ENCODE peak calls at places on chromosomes 7 and 10, in five cellular contexts. One of them, this sample, is unnamed.

GRCh38 chr7:104779888-104780287 is 234.1 kb upstream of the KMT2E start:
- DNase-seq in heart right ventricle: no peak
- DNase-seq in heart left ventricle: no peak
- DNase-seq in keratinocyte: no peak
- DNase-seq in IMR-90: no peak
- DNase-seq in this sample: no peak

GRCh38 chr7:671415-672042 is 55.0 kb upstream of the DNAAF5 start:
- DNase-seq in heart right ventricle: no peak
- DNase-seq in keratinocyte: no peak
- DNase-seq in IMR-90: no peak
- DNase-seq in heart left ventricle: no peak
- DNase-seq in this sample: no peak

GRCh38 chr10:15897282-15897681 is 37.0 kb upstream of the MINDY3 start:
- DNase-seq in heart left ventricle: no peak
- DNase-seq in keratinocyte: no peak
- DNase-seq in IMR-90: peak; percentile 33
- DNase-seq in heart right ventricle: no peak
- DNase-seq in this sample: peak; percentile 22

GRCh38 chr10:102280397-102281015 is 35.2 kb downstream of the GBF1 start:
- DNase-seq in keratinocyte: no peak
- DNase-seq in IMR-90: peak; percentile 21
- DNase-seq in heart right ventricle: no peak
- DNase-seq in heart left ventricle: peak; percentile 61
- DNase-seq in this sample: no peak

GRCh38 chr10:58773351-58773750 is 260.7 kb downstream of the BICC1 start:
- DNase-seq in heart right ventricle: no peak
- DNase-seq in heart left ventricle: no peak
- DNase-seq in keratinocyte: no peak
- DNase-seq in IMR-90: peak; percentile 48
- DNase-seq in this sample: no peak

GRCh38 chr7:43761382-43761781 is 2.9 kb downstream of the BLVRA start:
- DNase-seq in IMR-90: no peak
- DNase-seq in heart left ventricle: no peak
- DNase-seq in heart right ventricle: no peak
- DNase-seq in keratinocyte: no peak
- DNase-seq in this sample: no peak

GRCh38 chr10:124725791-124726190 is 18.4 kb downstream of the FAM53B start:
- DNase-seq in IMR-90: no peak
- DNase-seq in heart left ventricle: no peak
- DNase-seq in keratinocyte: no peak
- DNase-seq in heart right ventricle: no peak
- DNase-seq in this sample: no peak

GRCh38 chr10:60611291-60611747 is 167.0 kb upstream of the CDK1 start:
- DNase-seq in keratinocyte: peak; percentile 61
- DNase-seq in heart left ventricle: no peak
- DNase-seq in heart right ventricle: no peak
- DNase-seq in IMR-90: peak; percentile 71
- DNase-seq in this sample: peak; percentile 74

GRCh38 chr7:115235075-115235474 is 313.2 kb downstream of the MDFIC start:
- DNase-seq in heart left ventricle: no peak
- DNase-seq in IMR-90: no peak
- DNase-seq in keratinocyte: no peak
- DNase-seq in heart right ventricle: no peak
- DNase-seq in this sample: no peak

GRCh38 chr10:124892905-124893304 is 49.0 kb upstream of the ZRANB1 start:
- DNase-seq in heart left ventricle: no peak
- DNase-seq in IMR-90: no peak
- DNase-seq in heart right ventricle: no peak
- DNase-seq in keratinocyte: no peak
- DNase-seq in this sample: no peak

GRCh38 chr10:73744690-73744994 is 470 bp downstream of the SEC24C start:
- DNase-seq in IMR-90: peak; percentile 58
- DNase-seq in heart left ventricle: no peak
- DNase-seq in keratinocyte: no peak
- DNase-seq in heart right ventricle: no peak
- DNase-seq in this sample: no peak

GRCh38 chr7:36011588-36011965 is 141.5 kb upstream of the EEPD1 start:
- DNase-seq in heart right ventricle: no peak
- DNase-seq in keratinocyte: no peak
- DNase-seq in IMR-90: no peak
- DNase-seq in heart left ventricle: no peak
- DNase-seq in this sample: no peak

GRCh38 chr10:67629461-67629971 is 66.5 kb downstream of the CTNNA3 start:
- DNase-seq in heart left ventricle: no peak
- DNase-seq in IMR-90: peak; percentile 57
- DNase-seq in keratinocyte: no peak
- DNase-seq in heart right ventricle: no peak
- DNase-seq in this sample: no peak

DNA sequence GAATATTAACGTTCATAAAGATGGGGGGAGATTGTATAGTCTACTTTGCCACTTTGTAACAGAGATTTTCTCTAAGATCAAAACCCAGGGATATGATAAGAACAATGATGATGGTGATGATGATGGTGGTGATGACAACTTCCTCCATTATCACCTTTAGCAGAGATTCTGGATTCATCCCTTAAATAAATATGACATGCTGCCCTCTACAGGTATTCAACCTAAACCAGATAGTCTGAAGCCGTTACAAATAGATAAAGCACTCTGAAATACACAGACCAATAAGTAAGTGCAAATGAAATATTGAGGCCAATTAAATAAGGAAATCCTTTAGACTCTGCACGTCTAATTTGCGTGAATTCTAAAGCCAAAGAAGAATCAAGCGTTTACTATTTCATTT is 211.5 kb downstream of the CREB5 start:
- DNase-seq in heart right ventricle: no peak
- DNase-seq in keratinocyte: no peak
- DNase-seq in IMR-90: no peak
- DNase-seq in heart left ventricle: no peak
- DNase-seq in this sample: no peak
- H3K27ac ChIP-seq in heart right ventricle: peak overlapping the region; percentile 67
- H3K27ac ChIP-seq in keratinocyte: no peak overlapping the region
- H3K27ac ChIP-seq in IMR-90: no peak overlapping the region
- H3K27ac ChIP-seq in heart left ventricle: peak overlapping the region; percentile 87
- H3K27ac ChIP-seq in this sample: no peak overlapping the region

GRCh38 chr7:45028920-45029344 is 28.9 kb downstream of the CCM2 start:
- DNase-seq in heart right ventricle: no peak
- DNase-seq in IMR-90: no peak
- DNase-seq in heart left ventricle: no peak
- DNase-seq in keratinocyte: no peak
- DNase-seq in this sample: no peak

GRCh38 chr7:45026984-45027773 is 27.2 kb downstream of the CCM2 start:
- DNase-seq in heart right ventricle: no peak
- DNase-seq in keratinocyte: peak; percentile 42
- DNase-seq in IMR-90: peak; percentile 64
- DNase-seq in heart left ventricle: no peak
- DNase-seq in this sample: no peak

GRCh38 chr7:45028138-45028919 is 28.3 kb downstream of the CCM2 start:
- DNase-seq in heart right ventricle: no peak
- DNase-seq in keratinocyte: no peak
- DNase-seq in IMR-90: no peak
- DNase-seq in heart left ventricle: no peak
- DNase-seq in this sample: no peak

GRCh38 chr7:45026013-45026412 is 26.0 kb downstream of the CCM2 start:
- DNase-seq in heart right ventricle: no peak
- DNase-seq in IMR-90: no peak
- DNase-seq in heart left ventricle: no peak
- DNase-seq in keratinocyte: no peak
- DNase-seq in this sample: no peak

GRCh38 chr7:45027774-45028114 is 27.7 kb downstream of the CCM2 start:
- DNase-seq in heart left ventricle: no peak
- DNase-seq in keratinocyte: no peak
- DNase-seq in heart right ventricle: no peak
- DNase-seq in IMR-90: no peak
- DNase-seq in this sample: no peak
- H3K27ac ChIP-seq in heart left ventricle: peak overlapping the region; percentile 24
- H3K27ac ChIP-seq in keratinocyte: no peak overlapping the region
- H3K27ac ChIP-seq in heart right ventricle: no peak overlapping the region
- H3K27ac ChIP-seq in IMR-90: peak overlapping the region; percentile 74
- H3K27ac ChIP-seq in this sample: peak overlapping the region; percentile 57

DNA sequence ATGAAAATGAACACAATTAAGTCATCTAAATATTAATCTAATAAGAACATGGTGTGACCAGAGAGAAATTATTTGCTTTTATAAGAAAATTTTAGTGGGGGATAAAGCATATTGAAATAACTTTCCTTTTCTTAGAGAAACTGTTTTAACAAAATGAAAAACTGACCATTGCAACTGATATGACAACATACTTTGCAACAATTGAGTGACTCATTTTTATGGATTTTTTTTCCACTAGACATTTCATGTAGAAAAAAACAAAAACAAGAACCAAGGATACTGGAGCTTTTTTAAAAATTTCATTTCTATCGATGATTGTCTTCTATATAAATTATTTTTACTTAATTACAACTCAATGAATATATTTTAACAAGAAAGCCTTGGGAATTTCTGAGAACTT is 90.0 kb downstream of the C1GALT1 start:
- DNase-seq in heart right ventricle: no peak
- DNase-seq in keratinocyte: no peak
- DNase-seq in heart left ventricle: no peak
- DNase-seq in IMR-90: peak; percentile 2
- DNase-seq in this sample: no peak
- H3K27ac ChIP-seq in heart right ventricle: no peak overlapping the region
- H3K27ac ChIP-seq in keratinocyte: no peak overlapping the region
- H3K27ac ChIP-seq in heart left ventricle: no peak overlapping the region
- H3K27ac ChIP-seq in IMR-90: no peak overlapping the region
- H3K27ac ChIP-seq in this sample: no peak overlapping the region

GRCh38 chr7:92697012-92697411 is 106.8 kb upstream of the FAM133B start:
- DNase-seq in keratinocyte: no peak
- DNase-seq in IMR-90: no peak
- DNase-seq in heart right ventricle: no peak
- DNase-seq in heart left ventricle: no peak
- DNase-seq in this sample: no peak

GRCh38 chr7:92694211-92694610 is 104.0 kb upstream of the FAM133B start:
- DNase-seq in heart left ventricle: no peak
- DNase-seq in IMR-90: no peak
- DNase-seq in keratinocyte: no peak
- DNase-seq in heart right ventricle: no peak
- DNase-seq in this sample: no peak

GRCh38 chr7:92697414-92697813 is 107.2 kb upstream of the FAM133B start:
- DNase-seq in IMR-90: no peak
- DNase-seq in heart right ventricle: no peak
- DNase-seq in heart left ventricle: no peak
- DNase-seq in keratinocyte: no peak
- DNase-seq in this sample: no peak

GRCh38 chr7:92696584-92696983 is 106.4 kb upstream of the FAM133B start:
- DNase-seq in heart left ventricle: no peak
- DNase-seq in heart right ventricle: no peak
- DNase-seq in keratinocyte: no peak
- DNase-seq in IMR-90: no peak
- DNase-seq in this sample: no peak

DNA sequence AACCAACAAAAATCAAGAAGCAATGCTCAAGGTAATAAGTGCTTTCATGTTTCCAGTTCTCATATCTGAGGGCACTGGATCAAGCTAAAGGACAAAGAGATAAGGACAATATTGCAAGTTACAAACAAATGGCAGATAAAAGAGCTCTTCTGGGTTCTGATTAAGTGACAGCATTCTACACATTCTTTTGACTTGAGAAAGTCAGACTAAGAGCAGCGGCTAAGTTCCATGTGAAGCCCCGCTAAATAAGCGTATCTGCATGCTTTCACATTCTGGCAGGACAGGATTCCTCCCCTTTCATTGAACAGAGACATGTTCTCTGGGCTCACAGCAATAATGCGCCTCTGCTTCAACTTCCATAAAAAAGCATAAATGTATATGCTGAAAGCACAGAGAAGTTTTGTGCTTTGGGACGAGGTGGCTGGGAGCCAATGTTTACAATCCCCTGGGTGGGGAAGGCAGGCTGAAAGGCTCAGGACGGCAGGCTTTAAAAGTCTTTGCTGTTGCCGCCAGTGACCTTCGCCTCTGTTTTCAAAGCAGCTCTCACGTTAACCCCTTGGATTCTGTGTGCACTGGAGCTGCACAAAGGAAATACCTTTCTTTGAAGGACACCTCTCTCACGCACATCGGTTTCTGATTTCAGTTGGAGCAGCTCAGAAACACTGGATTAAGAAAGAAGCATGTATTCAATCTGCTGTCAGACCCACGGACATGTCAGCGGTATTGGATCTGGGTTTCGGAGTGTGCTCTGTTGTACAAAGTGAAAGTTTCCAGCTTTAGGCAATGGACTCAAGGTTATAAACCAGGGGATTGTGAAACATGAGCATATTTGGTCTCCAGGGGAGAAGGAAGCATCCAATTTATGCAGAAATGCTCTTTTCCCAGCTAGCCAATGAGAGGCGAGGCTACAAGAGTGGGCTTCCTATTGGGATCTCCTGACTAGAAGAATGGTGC is 105.4 kb upstream of the FAM133B start:
- DNase-seq in IMR-90: peak; percentile 90
- DNase-seq in heart left ventricle: peak; percentile 30
- DNase-seq in keratinocyte: no peak
- DNase-seq in heart right ventricle: peak; percentile 31
- DNase-seq in this sample: no peak
- H3K27ac ChIP-seq in IMR-90: peak overlapping the region; percentile 88
- H3K27ac ChIP-seq in heart left ventricle: peak overlapping the region; percentile 53
- H3K27ac ChIP-seq in keratinocyte: peak overlapping the region; percentile 46
- H3K27ac ChIP-seq in heart right ventricle: peak overlapping the region; percentile 84
- H3K27ac ChIP-seq in this sample: peak overlapping the region; percentile 10

DNA sequence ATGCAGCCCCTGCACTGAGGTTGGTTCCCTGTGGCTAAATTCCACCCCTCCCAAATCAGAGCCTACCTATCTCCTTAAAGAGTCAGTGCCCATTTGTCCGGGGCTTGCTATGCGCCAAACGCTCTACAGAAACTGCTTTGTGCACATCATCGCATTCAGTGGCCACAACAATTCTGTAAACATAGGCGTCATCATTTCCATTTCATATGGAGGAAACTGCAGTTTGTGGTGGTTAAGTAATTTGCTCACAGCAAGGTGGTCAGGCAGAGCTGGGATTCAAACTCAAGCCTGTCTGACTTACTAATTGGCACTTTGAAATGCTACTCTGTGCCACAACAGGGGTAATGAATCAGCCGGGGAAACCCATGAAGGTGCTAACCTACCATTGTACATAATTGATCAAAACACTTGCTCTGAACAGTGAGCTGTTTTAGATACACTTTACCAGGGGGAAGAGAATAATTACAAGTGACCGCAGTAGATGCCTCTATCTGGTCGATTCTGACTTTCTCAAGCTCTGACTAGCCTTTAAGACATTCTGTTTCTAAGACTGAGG is 775.5 kb downstream of the LRMDA start:
- DNase-seq in heart right ventricle: no peak
- DNase-seq in IMR-90: no peak
- DNase-seq in heart left ventricle: no peak
- DNase-seq in keratinocyte: no peak
- DNase-seq in this sample: no peak
- H3K27ac ChIP-seq in heart right ventricle: no peak overlapping the region
- H3K27ac ChIP-seq in IMR-90: no peak overlapping the region
- H3K27ac ChIP-seq in heart left ventricle: no peak overlapping the region
- H3K27ac ChIP-seq in keratinocyte: no peak overlapping the region
- H3K27ac ChIP-seq in this sample: no peak overlapping the region

This sample was measured in epithelial cell of prostate.